ENCODE peak calls at places on chromosomes 1 and 21, in eight cellular contexts. One of them, this sample, is unnamed.

GRCh38 chr1:110060662-110061060 is 9.8 kb downstream of the ALX3 start:
- DNase-seq in skeletal muscle cell: no peak
- DNase-seq in D341Med: no peak
- DNase-seq in T-helper 2 cell: no peak
- DNase-seq in Daoy: no peak
- DNase-seq in GM04504: no peak
- DNase-seq in dorsolateral prefrontal cortex: no peak
- DNase-seq in NCI-H1092: no peak
- DNase-seq in this sample: no peak

GRCh38 chr1:200414657-200415056 is 4.8 kb upstream of the ZNF281 start:
- DNase-seq in Daoy: no peak
- DNase-seq in D341Med: no peak
- DNase-seq in GM04504: no peak
- DNase-seq in dorsolateral prefrontal cortex: no peak
- DNase-seq in T-helper 2 cell: no peak
- DNase-seq in NCI-H1092: no peak
- DNase-seq in skeletal muscle cell: no peak
- DNase-seq in this sample: no peak

GRCh38 chr1:13992489-13993285 is 292.7 kb downstream of the PRDM2 start:
- DNase-seq in T-helper 2 cell: no peak
- DNase-seq in skeletal muscle cell: no peak
- DNase-seq in NCI-H1092: no peak
- DNase-seq in Daoy: peak
- DNase-seq in GM04504: no peak
- DNase-seq in D341Med: no peak
- DNase-seq in dorsolateral prefrontal cortex: no peak
- DNase-seq in this sample: no peak

GRCh38 chr1:22216210-22216883 is 73.5 kb upstream of the WNT4 start:
- DNase-seq in dorsolateral prefrontal cortex: no peak
- DNase-seq in NCI-H1092: no peak
- DNase-seq in T-helper 2 cell: no peak
- DNase-seq in D341Med: no peak
- DNase-seq in GM04504: no peak
- DNase-seq in Daoy: no peak
- DNase-seq in skeletal muscle cell: no peak
- DNase-seq in this sample: no peak

GRCh38 chr1:75937034-75937433 is 4.8 kb upstream of the ASB17 start:
- DNase-seq in NCI-H1092: no peak
- DNase-seq in T-helper 2 cell: no peak
- DNase-seq in GM04504: peak
- DNase-seq in skeletal muscle cell: no peak
- DNase-seq in Daoy: peak
- DNase-seq in D341Med: no peak
- DNase-seq in dorsolateral prefrontal cortex: no peak
- DNase-seq in this sample: no peak

GRCh38 chr1:34547043-34547674 is 207.7 kb upstream of the GJB5 start:
- DNase-seq in dorsolateral prefrontal cortex: no peak
- DNase-seq in T-helper 2 cell: no peak
- DNase-seq in D341Med: no peak
- DNase-seq in skeletal muscle cell: no peak
- DNase-seq in NCI-H1092: no peak
- DNase-seq in GM04504: no peak
- DNase-seq in Daoy: no peak
- DNase-seq in this sample: no peak

GRCh38 chr1:246988316-246988715 is 19.5 kb downstream of the ZNF695 start:
- DNase-seq in Daoy: no peak
- DNase-seq in skeletal muscle cell: no peak
- DNase-seq in NCI-H1092: no peak
- DNase-seq in dorsolateral prefrontal cortex: no peak
- DNase-seq in T-helper 2 cell: no peak
- DNase-seq in D341Med: no peak
- DNase-seq in GM04504: no peak
- DNase-seq in this sample: no peak

GRCh38 chr1:1940123-1940425 is 21.0 kb upstream of the TMEM52 start:
- DNase-seq in skeletal muscle cell: no peak
- DNase-seq in NCI-H1092: no peak
- DNase-seq in T-helper 2 cell: no peak
- DNase-seq in GM04504: no peak
- DNase-seq in D341Med: no peak
- DNase-seq in dorsolateral prefrontal cortex: no peak
- DNase-seq in Daoy: no peak
- DNase-seq in this sample: no peak

GRCh38 chr1:229716064-229716463 is 90.0 kb downstream of the URB2 start:
- DNase-seq in Daoy: peak
- DNase-seq in GM04504: no peak
- DNase-seq in NCI-H1092: no peak
- DNase-seq in skeletal muscle cell: no peak
- DNase-seq in D341Med: no peak
- DNase-seq in dorsolateral prefrontal cortex: no peak
- DNase-seq in T-helper 2 cell: no peak
- DNase-seq in this sample: no peak

GRCh38 chr1:202811296-202812175 is 782 bp downstream of the PCAT6 start:
- DNase-seq in T-helper 2 cell: no peak
- DNase-seq in GM04504: no peak
- DNase-seq in skeletal muscle cell: no peak
- DNase-seq in NCI-H1092: no peak
- DNase-seq in D341Med: peak
- DNase-seq in dorsolateral prefrontal cortex: no peak
- DNase-seq in Daoy: no peak
- DNase-seq in this sample: no peak

GRCh38 chr1:151710187-151710586 is 6.4 kb downstream of the CELF3 start:
- DNase-seq in Daoy: peak
- DNase-seq in GM04504: no peak
- DNase-seq in skeletal muscle cell: no peak
- DNase-seq in dorsolateral prefrontal cortex: peak
- DNase-seq in T-helper 2 cell: no peak
- DNase-seq in D341Med: no peak
- DNase-seq in NCI-H1092: no peak
- DNase-seq in this sample: peak

GRCh38 chr1:173112129-173112528 is 61.4 kb upstream of the TNFSF18 start:
- DNase-seq in NCI-H1092: no peak
- DNase-seq in GM04504: no peak
- DNase-seq in D341Med: no peak
- DNase-seq in Daoy: no peak
- DNase-seq in T-helper 2 cell: no peak
- DNase-seq in dorsolateral prefrontal cortex: no peak
- DNase-seq in skeletal muscle cell: peak
- DNase-seq in this sample: no peak

GRCh38 chr1:151547119-151547899 is 7.2 kb downstream of the TUFT1 start:
- DNase-seq in skeletal muscle cell: peak
- DNase-seq in T-helper 2 cell: no peak
- DNase-seq in NCI-H1092: no peak
- DNase-seq in GM04504: peak
- DNase-seq in D341Med: no peak
- DNase-seq in Daoy: peak
- DNase-seq in dorsolateral prefrontal cortex: no peak
- DNase-seq in this sample: no peak

GRCh38 chr1:234769284-234769998 is 159.5 kb upstream of the IRF2BP2 start:
- DNase-seq in D341Med: no peak
- DNase-seq in skeletal muscle cell: no peak
- DNase-seq in dorsolateral prefrontal cortex: no peak
- DNase-seq in T-helper 2 cell: no peak
- DNase-seq in Daoy: no peak
- DNase-seq in NCI-H1092: no peak
- DNase-seq in GM04504: no peak
- DNase-seq in this sample: no peak

GRCh38 chr1:40379785-40380452 is 6.4 kb downstream of the SMAP2 start:
- DNase-seq in skeletal muscle cell: peak
- DNase-seq in T-helper 2 cell: no peak
- DNase-seq in GM04504: peak
- DNase-seq in dorsolateral prefrontal cortex: no peak
- DNase-seq in NCI-H1092: no peak
- DNase-seq in D341Med: no peak
- DNase-seq in Daoy: peak
- DNase-seq in this sample: no peak

GRCh38 chr1:75614455-75615379 is 3.8 kb upstream of the SLC44A5 start:
- DNase-seq in GM04504: no peak
- DNase-seq in Daoy: peak
- DNase-seq in dorsolateral prefrontal cortex: no peak
- DNase-seq in skeletal muscle cell: no peak
- DNase-seq in NCI-H1092: peak
- DNase-seq in D341Med: peak
- DNase-seq in T-helper 2 cell: no peak
- DNase-seq in this sample: no peak

GRCh38 chr1:33074193-33074945 is 6.6 kb upstream of the AZIN2 start:
- DNase-seq in dorsolateral prefrontal cortex: peak
- DNase-seq in NCI-H1092: no peak
- DNase-seq in skeletal muscle cell: no peak
- DNase-seq in Daoy: no peak
- DNase-seq in D341Med: no peak
- DNase-seq in T-helper 2 cell: no peak
- DNase-seq in GM04504: no peak
- DNase-seq in this sample: no peak

GRCh38 chr1:10969267-10969970 is 43.0 kb upstream of the TARDBP start:
- DNase-seq in NCI-H1092: peak
- DNase-seq in dorsolateral prefrontal cortex: no peak
- DNase-seq in Daoy: no peak
- DNase-seq in T-helper 2 cell: no peak
- DNase-seq in GM04504: no peak
- DNase-seq in D341Med: no peak
- DNase-seq in skeletal muscle cell: no peak
- DNase-seq in this sample: no peak

GRCh38 chr1:21651214-21652042 is 17.7 kb downstream of the RAP1GAP start:
- DNase-seq in Daoy: peak
- DNase-seq in dorsolateral prefrontal cortex: no peak
- DNase-seq in T-helper 2 cell: no peak
- DNase-seq in D341Med: peak
- DNase-seq in skeletal muscle cell: no peak
- DNase-seq in NCI-H1092: peak
- DNase-seq in GM04504: no peak
- DNase-seq in this sample: peak

GRCh38 chr1:67347688-67348472 is 40.2 kb downstream of the IL12RB2 start:
- DNase-seq in Daoy: peak
- DNase-seq in skeletal muscle cell: no peak
- DNase-seq in D341Med: peak
- DNase-seq in NCI-H1092: peak
- DNase-seq in GM04504: no peak
- DNase-seq in T-helper 2 cell: no peak
- DNase-seq in dorsolateral prefrontal cortex: no peak
- DNase-seq in this sample: no peak

GRCh38 chr1:209929751-209930150 is 8.3 kb upstream of the SYT14 start:
- DNase-seq in dorsolateral prefrontal cortex: no peak
- DNase-seq in T-helper 2 cell: no peak
- DNase-seq in D341Med: no peak
- DNase-seq in NCI-H1092: no peak
- DNase-seq in skeletal muscle cell: no peak
- DNase-seq in GM04504: no peak
- DNase-seq in Daoy: no peak
- DNase-seq in this sample: no peak

GRCh38 chr1:151134396-151134795 is 12.0 kb downstream of the SEMA6C start:
- DNase-seq in skeletal muscle cell: no peak
- DNase-seq in Daoy: no peak
- DNase-seq in D341Med: no peak
- DNase-seq in dorsolateral prefrontal cortex: no peak
- DNase-seq in GM04504: no peak
- DNase-seq in T-helper 2 cell: no peak
- DNase-seq in NCI-H1092: no peak
- DNase-seq in this sample: no peak

GRCh38 chr1:99723251-99723650 is 43.2 kb downstream of the FRRS1 start:
- DNase-seq in D341Med: no peak
- DNase-seq in Daoy: no peak
- DNase-seq in T-helper 2 cell: no peak
- DNase-seq in NCI-H1092: no peak
- DNase-seq in dorsolateral prefrontal cortex: no peak
- DNase-seq in skeletal muscle cell: no peak
- DNase-seq in GM04504: no peak
- DNase-seq in this sample: no peak

GRCh38 chr1:212007896-212008295 is 27.5 kb downstream of the INTS7 start:
- DNase-seq in skeletal muscle cell: no peak
- DNase-seq in D341Med: no peak
- DNase-seq in T-helper 2 cell: no peak
- DNase-seq in NCI-H1092: no peak
- DNase-seq in Daoy: no peak
- DNase-seq in dorsolateral prefrontal cortex: no peak
- DNase-seq in GM04504: no peak
- DNase-seq in this sample: no peak

GRCh38 chr1:63651110-63651776 is 58.0 kb downstream of the PGM1 start:
- DNase-seq in dorsolateral prefrontal cortex: no peak
- DNase-seq in D341Med: no peak
- DNase-seq in NCI-H1092: no peak
- DNase-seq in GM04504: no peak
- DNase-seq in skeletal muscle cell: no peak
- DNase-seq in Daoy: peak
- DNase-seq in T-helper 2 cell: no peak
- DNase-seq in this sample: no peak

GRCh38 chr1:31576743-31577455 is 584 bp downstream of the TINAGL1 start:
- DNase-seq in D341Med: peak
- DNase-seq in dorsolateral prefrontal cortex: no peak
- DNase-seq in T-helper 2 cell: no peak
- DNase-seq in Daoy: no peak
- DNase-seq in GM04504: no peak
- DNase-seq in NCI-H1092: no peak
- DNase-seq in skeletal muscle cell: no peak
- DNase-seq in this sample: no peak

GRCh38 chr21:41142051-41142795 is 25.7 kb upstream of the BACE2 start:
- DNase-seq in T-helper 2 cell: no peak
- DNase-seq in dorsolateral prefrontal cortex: no peak
- DNase-seq in NCI-H1092: peak
- DNase-seq in GM04504: peak
- DNase-seq in skeletal muscle cell: peak
- DNase-seq in D341Med: no peak
- DNase-seq in Daoy: peak
- DNase-seq in this sample: no peak

GRCh38 chr1:85374160-85374559 is 90.8 kb downstream of the DDAH1 start:
- DNase-seq in NCI-H1092: no peak
- DNase-seq in D341Med: no peak
- DNase-seq in Daoy: peak
- DNase-seq in GM04504: peak
- DNase-seq in T-helper 2 cell: no peak
- DNase-seq in skeletal muscle cell: peak
- DNase-seq in dorsolateral prefrontal cortex: no peak
- DNase-seq in this sample: no peak

GRCh38 chr1:93047585-93047984 is 31.5 kb upstream of the MTF2 start:
- DNase-seq in dorsolateral prefrontal cortex: no peak
- DNase-seq in skeletal muscle cell: no peak
- DNase-seq in Daoy: no peak
- DNase-seq in D341Med: no peak
- DNase-seq in T-helper 2 cell: no peak
- DNase-seq in NCI-H1092: no peak
- DNase-seq in GM04504: no peak
- DNase-seq in this sample: no peak

GRCh38 chr1:175572932-175573871 is 170.2 kb downstream of the TNR start:
- DNase-seq in skeletal muscle cell: no peak
- DNase-seq in GM04504: no peak
- DNase-seq in dorsolateral prefrontal cortex: no peak
- DNase-seq in D341Med: peak
- DNase-seq in Daoy: peak
- DNase-seq in T-helper 2 cell: no peak
- DNase-seq in NCI-H1092: peak
- DNase-seq in this sample: no peak

GRCh38 chr1:56302878-56303277 is 276.5 kb downstream of the PLPP3 start:
- DNase-seq in GM04504: no peak
- DNase-seq in T-helper 2 cell: no peak
- DNase-seq in D341Med: no peak
- DNase-seq in skeletal muscle cell: no peak
- DNase-seq in NCI-H1092: no peak
- DNase-seq in dorsolateral prefrontal cortex: no peak
- DNase-seq in Daoy: peak
- DNase-seq in this sample: no peak

GRCh38 chr1:29531596-29531995 is 295.3 kb downstream of the PTPRU start:
- DNase-seq in T-helper 2 cell: no peak
- DNase-seq in dorsolateral prefrontal cortex: peak
- DNase-seq in skeletal muscle cell: no peak
- DNase-seq in GM04504: no peak
- DNase-seq in Daoy: no peak
- DNase-seq in D341Med: no peak
- DNase-seq in NCI-H1092: no peak
- DNase-seq in this sample: no peak

GRCh38 chr1:3084154-3084553 is 15.2 kb downstream of the PRDM16 start:
- DNase-seq in GM04504: no peak
- DNase-seq in dorsolateral prefrontal cortex: no peak
- DNase-seq in skeletal muscle cell: no peak
- DNase-seq in T-helper 2 cell: no peak
- DNase-seq in Daoy: no peak
- DNase-seq in NCI-H1092: no peak
- DNase-seq in D341Med: no peak
- DNase-seq in this sample: no peak

GRCh38 chr1:167486090-167486824 is 32.1 kb downstream of the CD247 start:
- DNase-seq in T-helper 2 cell: no peak
- DNase-seq in D341Med: no peak
- DNase-seq in Daoy: no peak
- DNase-seq in GM04504: no peak
- DNase-seq in dorsolateral prefrontal cortex: no peak
- DNase-seq in NCI-H1092: no peak
- DNase-seq in skeletal muscle cell: no peak
- DNase-seq in this sample: no peak